ENCODE peak calls at places on chromosomes 13 and 19, in four cellular contexts. U is GM10248, M is fibroblast of pulmonary artery, G is IMR-90. P is an unnamed sample.

GRCh38 chr19:55487884-55488687 is at the start of gene SSC5D:
- DNase-seq in U (no peak), M (peak; percentile 62), G (peak; percentile 26), P (peak; percentile 90)

GRCh38 chr13:113562866-113563265 is 21.7 kb upstream of the TFDP1 start:
- DNase-seq in U (no peak), M (no peak), G (no peak), P (no peak)

GRCh38 chr13:76293346-76293745 is 592.9 kb downstream of the KCTD12 start:
- DNase-seq in U (no peak), M (peak; percentile 85), G (peak; percentile 75), P (no peak)

GRCh38 chr19:12350890-12351197 is 14.6 kb downstream of the ZNF442 start:
- DNase-seq in U (no peak), M (no peak), G (no peak), P (no peak)

GRCh38 chr13:43786766-43787517 is at the start of gene ENOX1:
- DNase-seq in U (peak; percentile 57), M (peak; percentile 83), G (peak; percentile 74), P (peak; percentile 90)

GRCh38 chr13:79992111-79992510 is 348.8 kb downstream of the SPRY2 start:
- DNase-seq in U (no peak), M (peak; percentile 75), G (no peak), P (no peak)

GRCh38 chr19:13057147-13057572 is 45.5 kb downstream of the LYL1 start:
- DNase-seq in U (no peak), M (no peak), G (no peak), P (no peak)

GRCh38 chr19:34067861-34068271 is 104.4 kb upstream of the LSM14A start:
- DNase-seq in U (no peak), M (no peak), G (peak; percentile 34), P (no peak)

GRCh38 chr13:27304099-27304498 is 33.5 kb downstream of the RASL11A start:
- DNase-seq in U (no peak), M (no peak), G (no peak), P (no peak)

GRCh38 chr13:49935171-49936084 is 712 bp downstream of the SPRYD7 start:
- DNase-seq in U (peak; percentile 30), M (peak; percentile 70), G (peak; percentile 50), P (peak; percentile 71)

GRCh38 chr13:46288570-46289259 is 77.0 kb downstream of the LRRC63 start:
- DNase-seq in U (peak; percentile 59), M (peak; percentile 65), G (peak; percentile 22), P (no peak)

GRCh38 chr13:30877335-30877734 is 28.7 kb upstream of the MEDAG start:
- DNase-seq in U (no peak), M (peak; percentile 77), G (peak; percentile 82), P (no peak)

GRCh38 chr13:44557986-44558385 is 18.1 kb downstream of the TSC22D1 start:
- DNase-seq in U (no peak), M (no peak), G (no peak), P (no peak)

GRCh38 chr13:109146912-109147624 is 517.7 kb downstream of the MYO16 start:
- DNase-seq in U (no peak), M (peak; percentile 80), G (peak; percentile 89), P (no peak)

GRCh38 chr19:12745166-12745897 is 6.3 kb upstream of the BEST2 start:
- DNase-seq in U (no peak), M (no peak), G (no peak), P (no peak)

GRCh38 chr13:45055902-45056648 is 64.2 kb upstream of the GTF2F2 start:
- DNase-seq in U (no peak), M (peak; percentile 58), G (peak; percentile 56), P (peak; percentile 81)

GRCh38 chr13:57588639-57589038 is 42.9 kb upstream of the PCDH17 start:
- DNase-seq in U (no peak), M (no peak), G (no peak), P (no peak)

GRCh38 chr19:46924874-46925547 is 64.2 kb downstream of the ARHGAP35 start:
- DNase-seq in U (peak; percentile 39), M (no peak), G (no peak), P (no peak)

GRCh38 chr13:26021516-26021915 is 30.3 kb downstream of the SHISA2 start:
- DNase-seq in U (no peak), M (no peak), G (no peak), P (no peak)

GRCh38 chr19:43780706-43781525 is at the start of gene KCNN4:
- DNase-seq in U (peak; percentile 86), M (peak; percentile 19), G (peak; percentile 67), P (no peak)

GRCh38 chr13:113533441-113533840 is 42.9 kb upstream of the DCUN1D2 start:
- DNase-seq in U (no peak), M (no peak), G (peak; percentile 65), P (peak; percentile 67)

GRCh38 chr13:110323172-110323851 is 16.2 kb downstream of the COL4A2 start:
- DNase-seq in U (no peak), M (no peak), G (peak; percentile 96), P (peak; percentile 77)

GRCh38 chr13:110816500-110816899 is 98.4 kb downstream of the ANKRD10 start:
- DNase-seq in U (no peak), M (no peak), G (no peak), P (no peak)

GRCh38 chr19:36489920-36490415 is 607 bp upstream of the ZNF566 start:
- DNase-seq in U (peak; percentile 79), M (peak; percentile 96), G (peak; percentile 95), P (no peak)

GRCh38 chr13:29543230-29544215 is 52.0 kb downstream of the SLC7A1 start:
- DNase-seq in U (peak; percentile 80), M (peak; percentile 29), G (peak; percentile 60), P (no peak)

GRCh38 chr13:32911506-32911905 is 104.7 kb upstream of the KL start:
- DNase-seq in U (peak; percentile 59), M (peak; percentile 60), G (peak; percentile 57), P (no peak)

GRCh38 chr13:51811046-51811445 is 7.1 kb upstream of the DHRS12 start:
- DNase-seq in U (no peak), M (no peak), G (no peak), P (no peak)

GRCh38 chr13:49553888-49554287 is 31.5 kb downstream of the RCBTB1 start:
- DNase-seq in U (no peak), M (no peak), G (no peak), P (no peak)

GRCh38 chr13:47027797-47028437 is 131.1 kb upstream of the HTR2A start:
- DNase-seq in U (no peak), M (no peak), G (no peak), P (no peak)

GRCh38 chr19:10393137-10393536 is 10.2 kb downstream of the CDC37 start:
- DNase-seq in U (no peak), M (no peak), G (no peak), P (no peak)

GRCh38 chr13:113116206-113116800 is 6.3 kb upstream of the F10 start:
- DNase-seq in U (no peak), M (no peak), G (no peak), P (no peak)

GRCh38 chr13:109154146-109154545 is 524.7 kb downstream of the MYO16 start:
- DNase-seq in U (no peak), M (no peak), G (no peak), P (no peak)

GRCh38 chr13:107231941-107232340 is 664.0 kb upstream of the ARGLU1 start:
- DNase-seq in U (no peak), M (no peak), G (no peak), P (no peak)

GRCh38 chr13:40568246-40568645 is 98.2 kb downstream of the FOXO1 start:
- DNase-seq in U (no peak), M (no peak), G (no peak), P (no peak)

GRCh38 chr19:14536926-14537692 is 7.7 kb downstream of the TECR start:
- DNase-seq in U (peak; percentile 64), M (peak; percentile 89), G (no peak), P (no peak)

GRCh38 chr19:44697670-44698034 is 1.3 kb upstream of the CEACAM16 start:
- DNase-seq in U (no peak), M (no peak), G (no peak), P (no peak)

GRCh38 chr13:108618233-108618632 is 11.2 kb upstream of the MYO16 start:
- DNase-seq in U (no peak), M (no peak), G (no peak), P (no peak)

GRCh38 chr13:24745861-24746617 is 17.9 kb upstream of the RNF17 start:
- DNase-seq in U (no peak), M (no peak), G (no peak), P (no peak)

DNA sequence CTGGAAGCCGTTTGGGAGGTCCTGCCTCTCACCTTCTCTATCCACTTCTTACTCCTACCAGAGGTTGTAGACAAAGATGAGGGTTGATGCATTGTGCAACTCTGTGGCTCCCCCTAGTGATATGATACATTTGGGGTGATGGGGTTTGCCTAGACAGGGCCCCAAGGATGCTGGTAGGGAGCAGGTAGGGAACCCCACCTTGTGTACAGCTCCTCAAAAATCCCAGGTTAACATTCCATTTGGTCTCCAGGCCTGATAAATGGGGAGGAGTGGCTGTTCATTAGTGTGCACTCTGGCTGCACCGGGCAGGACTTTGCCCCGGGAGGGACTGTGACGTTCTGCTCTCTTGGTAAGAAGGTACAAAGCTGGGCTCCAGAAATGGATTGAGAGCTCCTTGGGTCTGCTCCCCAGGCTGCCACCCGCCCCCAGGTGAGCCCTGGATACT is 19.2 kb downstream of the SIGLEC8 start:
- DNase-seq in U (no peak), M (peak; percentile 7), G (no peak), P (no peak)
- TF ChIP-seq CTCF in U (peak; percentile 80), M (peak; percentile 38), G (peak; percentile 27), P (no peak)

DNA sequence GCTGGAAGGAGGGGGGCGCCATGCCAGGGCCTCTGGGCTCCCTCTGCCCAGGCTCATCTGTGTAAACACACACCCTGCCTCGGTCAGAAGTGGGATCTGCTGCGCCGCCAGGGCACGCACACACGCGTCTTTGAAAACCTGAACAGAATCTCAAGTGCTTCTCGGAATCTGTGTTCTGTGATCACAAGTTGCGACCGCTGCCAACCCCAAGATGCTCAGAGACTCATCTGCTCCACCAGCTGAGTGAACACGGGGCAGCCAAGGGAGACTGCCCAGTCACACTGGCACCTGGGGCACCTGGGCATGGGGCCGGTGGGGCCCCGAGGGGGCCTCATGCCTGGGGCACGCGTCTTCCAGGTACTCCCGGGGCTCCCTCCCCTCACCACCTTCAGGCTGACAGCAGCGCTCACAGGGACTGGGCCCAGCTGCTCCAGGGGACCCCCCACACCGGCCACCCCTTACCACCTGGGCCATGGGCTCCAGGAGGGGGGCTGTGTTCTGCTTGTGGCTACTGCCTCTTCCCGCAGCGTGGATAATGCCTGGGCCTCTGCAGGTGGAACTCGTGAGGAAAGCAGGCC is 59.0 kb downstream of the KLF2 start:
- DNase-seq in U (peak; percentile 36), M (no peak), G (no peak), P (peak; percentile 71)
- TF ChIP-seq CTCF in U (no peak), M (no peak), G (no peak), P (peak; percentile 28)

DNA sequence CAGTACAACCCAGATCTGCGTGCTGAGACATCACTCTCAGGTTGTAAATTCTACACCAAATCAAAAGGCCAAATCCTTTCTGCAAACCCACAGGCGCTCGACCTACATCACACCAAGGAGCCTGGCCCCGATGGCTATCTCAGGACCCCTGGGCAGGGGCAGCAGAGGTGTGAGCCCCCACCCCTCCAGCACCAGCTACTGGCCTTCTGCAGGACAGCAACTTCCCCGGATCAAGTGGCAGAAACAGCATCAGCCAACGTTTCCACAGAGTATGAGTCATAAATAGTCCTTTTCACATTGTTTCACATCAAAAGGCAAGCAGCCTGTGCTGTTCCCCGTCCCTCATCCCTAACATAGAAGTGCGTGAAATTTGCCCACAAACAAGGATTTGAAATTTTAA is 276.1 kb downstream of the ZNF536 start:
- DNase-seq in U (no peak), M (no peak), G (peak; percentile 2), P (no peak)
- TF ChIP-seq CTCF in U (no peak), M (no peak), G (no peak), P (no peak)

GRCh38 chr19:54231077-54231931 is 8.5 kb upstream of the LILRB3 start:
- DNase-seq in U (peak; percentile 80), M (peak; percentile 88), G (peak; percentile 73), P (peak; percentile 92)
- TF ChIP-seq CTCF in U (peak; percentile 91), M (peak; percentile 99), G (peak; percentile 96), P (peak; percentile 89)